ENCODE peak calls at places on chromosomes 13 and 19, in nine cellular contexts. One of them, this sample, is unnamed.
A peak's percentile ranks its signal among the peaks of the same experiment; 100 is the strongest.

GRCh38 chr13:72221276-72221962 is 354.4 kb upstream of the DACH1 start:
- DNase-seq in B cell: no peak
- DNase-seq in Peyer's patch: peak; percentile 60
- DNase-seq in fibroblast of lung: no peak
- DNase-seq in GM04504: no peak
- DNase-seq in stimulated activated CD8-positive, alpha-beta memory T cell treated with anti-CD3 and anti-CD28 coated beads, Interleukin-4, amount 100 ng/mL, for 48 hours: peak; percentile 26
- DNase-seq in activated naive CD8-positive, alpha-beta T cell treated with anti-CD3 and anti-CD28 coated beads for 36 hours: peak; percentile 1
- DNase-seq in nucleus accumbens: no peak
- DNase-seq in hippocampal formation: no peak
- DNase-seq in this sample: no peak

GRCh38 chr19:50703915-50704548 is 15.6 kb downstream of the SHANK1 start:
- DNase-seq in B cell: no peak
- DNase-seq in Peyer's patch: no peak
- DNase-seq in fibroblast of lung: no peak
- DNase-seq in GM04504: no peak
- DNase-seq in stimulated activated CD8-positive, alpha-beta memory T cell treated with anti-CD3 and anti-CD28 coated beads, Interleukin-4, amount 100 ng/mL, for 48 hours: no peak
- DNase-seq in activated naive CD8-positive, alpha-beta T cell treated with anti-CD3 and anti-CD28 coated beads for 36 hours: no peak
- DNase-seq in nucleus accumbens: no peak
- DNase-seq in hippocampal formation: no peak
- DNase-seq in this sample: no peak

GRCh38 chr13:112172641-112173171 is 105.8 kb downstream of the SOX1 start:
- DNase-seq in B cell: no peak
- DNase-seq in Peyer's patch: no peak
- DNase-seq in fibroblast of lung: no peak
- DNase-seq in GM04504: no peak
- DNase-seq in stimulated activated CD8-positive, alpha-beta memory T cell treated with anti-CD3 and anti-CD28 coated beads, Interleukin-4, amount 100 ng/mL, for 48 hours: no peak
- DNase-seq in activated naive CD8-positive, alpha-beta T cell treated with anti-CD3 and anti-CD28 coated beads for 36 hours: no peak
- DNase-seq in nucleus accumbens: peak; percentile 48
- DNase-seq in hippocampal formation: peak; percentile 35
- DNase-seq in this sample: no peak

GRCh38 chr13:103218253-103218652 is 152.0 kb upstream of the SLC10A2 start:
- DNase-seq in B cell: no peak
- DNase-seq in Peyer's patch: no peak
- DNase-seq in fibroblast of lung: peak; percentile 15
- DNase-seq in GM04504: no peak
- DNase-seq in stimulated activated CD8-positive, alpha-beta memory T cell treated with anti-CD3 and anti-CD28 coated beads, Interleukin-4, amount 100 ng/mL, for 48 hours: no peak
- DNase-seq in activated naive CD8-positive, alpha-beta T cell treated with anti-CD3 and anti-CD28 coated beads for 36 hours: no peak
- DNase-seq in nucleus accumbens: no peak
- DNase-seq in hippocampal formation: no peak
- DNase-seq in this sample: no peak

GRCh38 chr19:4206818-4207484 is 22.4 kb upstream of the EBI3 start:
- DNase-seq in B cell: no peak
- DNase-seq in Peyer's patch: no peak
- DNase-seq in fibroblast of lung: peak; percentile 14
- DNase-seq in GM04504: no peak
- DNase-seq in stimulated activated CD8-positive, alpha-beta memory T cell treated with anti-CD3 and anti-CD28 coated beads, Interleukin-4, amount 100 ng/mL, for 48 hours: no peak
- DNase-seq in activated naive CD8-positive, alpha-beta T cell treated with anti-CD3 and anti-CD28 coated beads for 36 hours: no peak
- DNase-seq in nucleus accumbens: no peak
- DNase-seq in hippocampal formation: no peak
- DNase-seq in this sample: no peak

GRCh38 chr19:58394821-58395219 is 636 bp upstream of the RNF225 start:
- DNase-seq in B cell: no peak
- DNase-seq in Peyer's patch: no peak
- DNase-seq in fibroblast of lung: no peak
- DNase-seq in GM04504: no peak
- DNase-seq in stimulated activated CD8-positive, alpha-beta memory T cell treated with anti-CD3 and anti-CD28 coated beads, Interleukin-4, amount 100 ng/mL, for 48 hours: no peak
- DNase-seq in activated naive CD8-positive, alpha-beta T cell treated with anti-CD3 and anti-CD28 coated beads for 36 hours: no peak
- DNase-seq in nucleus accumbens: no peak
- DNase-seq in hippocampal formation: no peak
- DNase-seq in this sample: no peak

GRCh38 chr19:3494051-3494450 is 6.4 kb downstream of the DOHH start:
- DNase-seq in B cell: peak; percentile 60
- DNase-seq in Peyer's patch: no peak
- DNase-seq in fibroblast of lung: no peak
- DNase-seq in GM04504: no peak
- DNase-seq in stimulated activated CD8-positive, alpha-beta memory T cell treated with anti-CD3 and anti-CD28 coated beads, Interleukin-4, amount 100 ng/mL, for 48 hours: peak; percentile 57
- DNase-seq in activated naive CD8-positive, alpha-beta T cell treated with anti-CD3 and anti-CD28 coated beads for 36 hours: peak; percentile 45
- DNase-seq in nucleus accumbens: peak; percentile 89
- DNase-seq in hippocampal formation: peak; percentile 96
- DNase-seq in this sample: no peak

GRCh38 chr13:30565658-30566057 is 52.1 kb upstream of the USPL1 start:
- DNase-seq in B cell: no peak
- DNase-seq in Peyer's patch: no peak
- DNase-seq in fibroblast of lung: peak; percentile 53
- DNase-seq in GM04504: no peak
- DNase-seq in stimulated activated CD8-positive, alpha-beta memory T cell treated with anti-CD3 and anti-CD28 coated beads, Interleukin-4, amount 100 ng/mL, for 48 hours: no peak
- DNase-seq in activated naive CD8-positive, alpha-beta T cell treated with anti-CD3 and anti-CD28 coated beads for 36 hours: no peak
- DNase-seq in nucleus accumbens: no peak
- DNase-seq in hippocampal formation: no peak
- DNase-seq in this sample: no peak

GRCh38 chr13:40613192-40613818 is 53.1 kb downstream of the FOXO1 start:
- DNase-seq in B cell: peak; percentile 34
- DNase-seq in Peyer's patch: no peak
- DNase-seq in fibroblast of lung: no peak
- DNase-seq in GM04504: peak; percentile 8
- DNase-seq in stimulated activated CD8-positive, alpha-beta memory T cell treated with anti-CD3 and anti-CD28 coated beads, Interleukin-4, amount 100 ng/mL, for 48 hours: peak; percentile 67
- DNase-seq in activated naive CD8-positive, alpha-beta T cell treated with anti-CD3 and anti-CD28 coated beads for 36 hours: peak; percentile 54
- DNase-seq in nucleus accumbens: peak; percentile 43
- DNase-seq in hippocampal formation: no peak
- DNase-seq in this sample: no peak

GRCh38 chr13:109755551-109755950 is 30.8 kb downstream of the IRS2 start:
- DNase-seq in B cell: no peak
- DNase-seq in Peyer's patch: no peak
- DNase-seq in fibroblast of lung: no peak
- DNase-seq in GM04504: no peak
- DNase-seq in stimulated activated CD8-positive, alpha-beta memory T cell treated with anti-CD3 and anti-CD28 coated beads, Interleukin-4, amount 100 ng/mL, for 48 hours: no peak
- DNase-seq in activated naive CD8-positive, alpha-beta T cell treated with anti-CD3 and anti-CD28 coated beads for 36 hours: no peak
- DNase-seq in nucleus accumbens: no peak
- DNase-seq in hippocampal formation: no peak
- DNase-seq in this sample: no peak

GRCh38 chr13:95924389-95924994 is 128.7 kb downstream of the UGGT2 start:
- DNase-seq in B cell: no peak
- DNase-seq in Peyer's patch: no peak
- DNase-seq in fibroblast of lung: peak; percentile 94
- DNase-seq in GM04504: peak; percentile 39
- DNase-seq in stimulated activated CD8-positive, alpha-beta memory T cell treated with anti-CD3 and anti-CD28 coated beads, Interleukin-4, amount 100 ng/mL, for 48 hours: no peak
- DNase-seq in activated naive CD8-positive, alpha-beta T cell treated with anti-CD3 and anti-CD28 coated beads for 36 hours: no peak
- DNase-seq in nucleus accumbens: no peak
- DNase-seq in hippocampal formation: no peak
- DNase-seq in this sample: no peak

GRCh38 chr13:35994131-35994966 is 136.8 kb downstream of the DCLK1 start:
- DNase-seq in B cell: no peak
- DNase-seq in Peyer's patch: no peak
- DNase-seq in fibroblast of lung: peak; percentile 97
- DNase-seq in GM04504: peak; percentile 89
- DNase-seq in stimulated activated CD8-positive, alpha-beta memory T cell treated with anti-CD3 and anti-CD28 coated beads, Interleukin-4, amount 100 ng/mL, for 48 hours: no peak
- DNase-seq in activated naive CD8-positive, alpha-beta T cell treated with anti-CD3 and anti-CD28 coated beads for 36 hours: no peak
- DNase-seq in nucleus accumbens: no peak
- DNase-seq in hippocampal formation: peak; percentile 6
- DNase-seq in this sample: peak; percentile 51

GRCh38 chr19:47741544-47742125 is 3.7 kb upstream of the NOP53 start:
- DNase-seq in B cell: no peak
- DNase-seq in Peyer's patch: no peak
- DNase-seq in fibroblast of lung: no peak
- DNase-seq in GM04504: no peak
- DNase-seq in stimulated activated CD8-positive, alpha-beta memory T cell treated with anti-CD3 and anti-CD28 coated beads, Interleukin-4, amount 100 ng/mL, for 48 hours: no peak
- DNase-seq in activated naive CD8-positive, alpha-beta T cell treated with anti-CD3 and anti-CD28 coated beads for 36 hours: no peak
- DNase-seq in nucleus accumbens: no peak
- DNase-seq in hippocampal formation: no peak
- DNase-seq in this sample: no peak

GRCh38 chr13:28494861-28495585 is at the start of gene FLT1:
- DNase-seq in B cell: peak; percentile 52
- DNase-seq in Peyer's patch: no peak
- DNase-seq in fibroblast of lung: peak; percentile 32
- DNase-seq in GM04504: no peak
- DNase-seq in stimulated activated CD8-positive, alpha-beta memory T cell treated with anti-CD3 and anti-CD28 coated beads, Interleukin-4, amount 100 ng/mL, for 48 hours: peak; percentile 63
- DNase-seq in activated naive CD8-positive, alpha-beta T cell treated with anti-CD3 and anti-CD28 coated beads for 36 hours: peak; percentile 40
- DNase-seq in nucleus accumbens: no peak
- DNase-seq in hippocampal formation: no peak
- DNase-seq in this sample: no peak

GRCh38 chr19:23996549-23996948 is 81.9 kb downstream of the ZNF726 start:
- DNase-seq in B cell: no peak
- DNase-seq in Peyer's patch: no peak
- DNase-seq in fibroblast of lung: no peak
- DNase-seq in GM04504: no peak
- DNase-seq in stimulated activated CD8-positive, alpha-beta memory T cell treated with anti-CD3 and anti-CD28 coated beads, Interleukin-4, amount 100 ng/mL, for 48 hours: peak; percentile 40
- DNase-seq in activated naive CD8-positive, alpha-beta T cell treated with anti-CD3 and anti-CD28 coated beads for 36 hours: peak; percentile 10
- DNase-seq in nucleus accumbens: no peak
- DNase-seq in hippocampal formation: no peak
- DNase-seq in this sample: no peak

GRCh38 chr13:106521101-106521799 is 14.2 kb downstream of the EFNB2 start:
- DNase-seq in B cell: no peak
- DNase-seq in Peyer's patch: no peak
- DNase-seq in fibroblast of lung: no peak
- DNase-seq in GM04504: no peak
- DNase-seq in stimulated activated CD8-positive, alpha-beta memory T cell treated with anti-CD3 and anti-CD28 coated beads, Interleukin-4, amount 100 ng/mL, for 48 hours: no peak
- DNase-seq in activated naive CD8-positive, alpha-beta T cell treated with anti-CD3 and anti-CD28 coated beads for 36 hours: no peak
- DNase-seq in nucleus accumbens: no peak
- DNase-seq in hippocampal formation: no peak
- DNase-seq in this sample: no peak

GRCh38 chr13:22926176-22927007 is 254.4 kb upstream of the SGCG start:
- DNase-seq in B cell: peak; percentile 41
- DNase-seq in Peyer's patch: no peak
- DNase-seq in fibroblast of lung: peak; percentile 40
- DNase-seq in GM04504: no peak
- DNase-seq in stimulated activated CD8-positive, alpha-beta memory T cell treated with anti-CD3 and anti-CD28 coated beads, Interleukin-4, amount 100 ng/mL, for 48 hours: no peak
- DNase-seq in activated naive CD8-positive, alpha-beta T cell treated with anti-CD3 and anti-CD28 coated beads for 36 hours: no peak
- DNase-seq in nucleus accumbens: no peak
- DNase-seq in hippocampal formation: peak; percentile 30
- DNase-seq in this sample: no peak

GRCh38 chr13:34357435-34358232 is 539.7 kb downstream of the RFC3 start:
- DNase-seq in B cell: no peak
- DNase-seq in Peyer's patch: no peak
- DNase-seq in fibroblast of lung: peak; percentile 91
- DNase-seq in GM04504: peak; percentile 70
- DNase-seq in stimulated activated CD8-positive, alpha-beta memory T cell treated with anti-CD3 and anti-CD28 coated beads, Interleukin-4, amount 100 ng/mL, for 48 hours: no peak
- DNase-seq in activated naive CD8-positive, alpha-beta T cell treated with anti-CD3 and anti-CD28 coated beads for 36 hours: no peak
- DNase-seq in nucleus accumbens: no peak
- DNase-seq in hippocampal formation: no peak
- DNase-seq in this sample: no peak

GRCh38 chr19:10768369-10768768 is 50.5 kb downstream of the DNM2 start:
- DNase-seq in B cell: no peak
- DNase-seq in Peyer's patch: no peak
- DNase-seq in fibroblast of lung: no peak
- DNase-seq in GM04504: no peak
- DNase-seq in stimulated activated CD8-positive, alpha-beta memory T cell treated with anti-CD3 and anti-CD28 coated beads, Interleukin-4, amount 100 ng/mL, for 48 hours: no peak
- DNase-seq in activated naive CD8-positive, alpha-beta T cell treated with anti-CD3 and anti-CD28 coated beads for 36 hours: no peak
- DNase-seq in nucleus accumbens: no peak
- DNase-seq in hippocampal formation: no peak
- DNase-seq in this sample: no peak

GRCh38 chr13:66399873-66400272 is 830.3 kb downstream of the PCDH9 start:
- DNase-seq in B cell: no peak
- DNase-seq in Peyer's patch: no peak
- DNase-seq in fibroblast of lung: no peak
- DNase-seq in GM04504: no peak
- DNase-seq in stimulated activated CD8-positive, alpha-beta memory T cell treated with anti-CD3 and anti-CD28 coated beads, Interleukin-4, amount 100 ng/mL, for 48 hours: no peak
- DNase-seq in activated naive CD8-positive, alpha-beta T cell treated with anti-CD3 and anti-CD28 coated beads for 36 hours: no peak
- DNase-seq in nucleus accumbens: no peak
- DNase-seq in hippocampal formation: no peak
- DNase-seq in this sample: no peak

GRCh38 chr19:55402509-55402908 is 5.1 kb downstream of the UBE2S start:
- DNase-seq in B cell: peak; percentile 32
- DNase-seq in Peyer's patch: no peak
- DNase-seq in fibroblast of lung: no peak
- DNase-seq in GM04504: no peak
- DNase-seq in stimulated activated CD8-positive, alpha-beta memory T cell treated with anti-CD3 and anti-CD28 coated beads, Interleukin-4, amount 100 ng/mL, for 48 hours: no peak
- DNase-seq in activated naive CD8-positive, alpha-beta T cell treated with anti-CD3 and anti-CD28 coated beads for 36 hours: no peak
- DNase-seq in nucleus accumbens: no peak
- DNase-seq in hippocampal formation: no peak
- DNase-seq in this sample: no peak

GRCh38 chr19:11088508-11089253 is 582 bp upstream of the LDLR start:
- DNase-seq in B cell: no peak
- DNase-seq in Peyer's patch: no peak
- DNase-seq in fibroblast of lung: no peak
- DNase-seq in GM04504: no peak
- DNase-seq in stimulated activated CD8-positive, alpha-beta memory T cell treated with anti-CD3 and anti-CD28 coated beads, Interleukin-4, amount 100 ng/mL, for 48 hours: no peak
- DNase-seq in activated naive CD8-positive, alpha-beta T cell treated with anti-CD3 and anti-CD28 coated beads for 36 hours: no peak
- DNase-seq in nucleus accumbens: no peak
- DNase-seq in hippocampal formation: peak; percentile 26
- DNase-seq in this sample: peak; percentile 83

GRCh38 chr19:46271488-46272197 is 25.2 kb upstream of the HIF3A start:
- DNase-seq in B cell: no peak
- DNase-seq in Peyer's patch: no peak
- DNase-seq in fibroblast of lung: peak; percentile 100
- DNase-seq in GM04504: peak; percentile 38
- DNase-seq in stimulated activated CD8-positive, alpha-beta memory T cell treated with anti-CD3 and anti-CD28 coated beads, Interleukin-4, amount 100 ng/mL, for 48 hours: peak; percentile 39
- DNase-seq in activated naive CD8-positive, alpha-beta T cell treated with anti-CD3 and anti-CD28 coated beads for 36 hours: peak; percentile 7
- DNase-seq in nucleus accumbens: no peak
- DNase-seq in hippocampal formation: no peak
- DNase-seq in this sample: no peak

GRCh38 chr19:52343548-52343947 is 7.5 kb downstream of the ZNF610 start:
- DNase-seq in B cell: peak; percentile 51
- DNase-seq in Peyer's patch: no peak
- DNase-seq in fibroblast of lung: peak; percentile 25
- DNase-seq in GM04504: no peak
- DNase-seq in stimulated activated CD8-positive, alpha-beta memory T cell treated with anti-CD3 and anti-CD28 coated beads, Interleukin-4, amount 100 ng/mL, for 48 hours: peak; percentile 59
- DNase-seq in activated naive CD8-positive, alpha-beta T cell treated with anti-CD3 and anti-CD28 coated beads for 36 hours: peak; percentile 41
- DNase-seq in nucleus accumbens: peak; percentile 22
- DNase-seq in hippocampal formation: peak; percentile 5
- DNase-seq in this sample: peak; percentile 25

GRCh38 chr13:47146991-47147783 is 250.3 kb upstream of the HTR2A start:
- DNase-seq in B cell: no peak
- DNase-seq in Peyer's patch: no peak
- DNase-seq in fibroblast of lung: no peak
- DNase-seq in GM04504: no peak
- DNase-seq in stimulated activated CD8-positive, alpha-beta memory T cell treated with anti-CD3 and anti-CD28 coated beads, Interleukin-4, amount 100 ng/mL, for 48 hours: no peak
- DNase-seq in activated naive CD8-positive, alpha-beta T cell treated with anti-CD3 and anti-CD28 coated beads for 36 hours: no peak
- DNase-seq in nucleus accumbens: no peak
- DNase-seq in hippocampal formation: no peak
- DNase-seq in this sample: no peak

GRCh38 chr19:8352134-8352827 is 9.2 kb upstream of the KANK3 start:
- DNase-seq in B cell: no peak
- DNase-seq in Peyer's patch: no peak
- DNase-seq in fibroblast of lung: peak; percentile 34
- DNase-seq in GM04504: no peak
- DNase-seq in stimulated activated CD8-positive, alpha-beta memory T cell treated with anti-CD3 and anti-CD28 coated beads, Interleukin-4, amount 100 ng/mL, for 48 hours: no peak
- DNase-seq in activated naive CD8-positive, alpha-beta T cell treated with anti-CD3 and anti-CD28 coated beads for 36 hours: no peak
- DNase-seq in nucleus accumbens: no peak
- DNase-seq in hippocampal formation: no peak
- DNase-seq in this sample: no peak

GRCh38 chr19:16252459-16253205 is 54.9 kb downstream of the AP1M1 start:
- DNase-seq in B cell: peak; percentile 70
- DNase-seq in Peyer's patch: no peak
- DNase-seq in fibroblast of lung: no peak
- DNase-seq in GM04504: no peak
- DNase-seq in stimulated activated CD8-positive, alpha-beta memory T cell treated with anti-CD3 and anti-CD28 coated beads, Interleukin-4, amount 100 ng/mL, for 48 hours: no peak
- DNase-seq in activated naive CD8-positive, alpha-beta T cell treated with anti-CD3 and anti-CD28 coated beads for 36 hours: no peak
- DNase-seq in nucleus accumbens: no peak
- DNase-seq in hippocampal formation: peak; percentile 12
- DNase-seq in this sample: no peak

GRCh38 chr19:2986951-2987491 is 9.7 kb downstream of the TLE6 start:
- DNase-seq in B cell: peak; percentile 25
- DNase-seq in Peyer's patch: no peak
- DNase-seq in fibroblast of lung: no peak
- DNase-seq in GM04504: no peak
- DNase-seq in stimulated activated CD8-positive, alpha-beta memory T cell treated with anti-CD3 and anti-CD28 coated beads, Interleukin-4, amount 100 ng/mL, for 48 hours: no peak
- DNase-seq in activated naive CD8-positive, alpha-beta T cell treated with anti-CD3 and anti-CD28 coated beads for 36 hours: no peak
- DNase-seq in nucleus accumbens: no peak
- DNase-seq in hippocampal formation: no peak
- DNase-seq in this sample: no peak

GRCh38 chr13:112934075-112934474 is 34.9 kb upstream of the MCF2L start:
- DNase-seq in B cell: no peak
- DNase-seq in Peyer's patch: no peak
- DNase-seq in fibroblast of lung: no peak
- DNase-seq in GM04504: no peak
- DNase-seq in stimulated activated CD8-positive, alpha-beta memory T cell treated with anti-CD3 and anti-CD28 coated beads, Interleukin-4, amount 100 ng/mL, for 48 hours: no peak
- DNase-seq in activated naive CD8-positive, alpha-beta T cell treated with anti-CD3 and anti-CD28 coated beads for 36 hours: no peak
- DNase-seq in nucleus accumbens: no peak
- DNase-seq in hippocampal formation: no peak
- DNase-seq in this sample: no peak

GRCh38 chr19:32308436-32309077 is 36.9 kb upstream of the ZNF507 start:
- DNase-seq in B cell: no peak
- DNase-seq in Peyer's patch: no peak
- DNase-seq in fibroblast of lung: no peak
- DNase-seq in GM04504: no peak
- DNase-seq in stimulated activated CD8-positive, alpha-beta memory T cell treated with anti-CD3 and anti-CD28 coated beads, Interleukin-4, amount 100 ng/mL, for 48 hours: no peak
- DNase-seq in activated naive CD8-positive, alpha-beta T cell treated with anti-CD3 and anti-CD28 coated beads for 36 hours: no peak
- DNase-seq in nucleus accumbens: no peak
- DNase-seq in hippocampal formation: no peak
- DNase-seq in this sample: no peak

GRCh38 chr13:36385471-36385870 is 39.3 kb upstream of the SPART start:
- DNase-seq in B cell: no peak
- DNase-seq in Peyer's patch: no peak
- DNase-seq in fibroblast of lung: peak; percentile 58
- DNase-seq in GM04504: no peak
- DNase-seq in stimulated activated CD8-positive, alpha-beta memory T cell treated with anti-CD3 and anti-CD28 coated beads, Interleukin-4, amount 100 ng/mL, for 48 hours: no peak
- DNase-seq in activated naive CD8-positive, alpha-beta T cell treated with anti-CD3 and anti-CD28 coated beads for 36 hours: no peak
- DNase-seq in nucleus accumbens: no peak
- DNase-seq in hippocampal formation: no peak
- DNase-seq in this sample: no peak